ENCODE peak calls at places on chromosomes 4 and X, in six cellular contexts. G is A549, U is GM12878, R is HepG2, A is K562, K is endothelial cell of umbilical vein. O is an unnamed sample.

GRCh38 chr4:93814141-93814540 is 14.4 kb upstream of the ATOH1 start:
- DNase-seq in G (no peak), U (no peak), R (no peak), A (no peak), K (no peak), O (no peak)

GRCh38 chrX:143873343-143873742 is 10.5 kb upstream of the UBE2NL start:
- DNase-seq in G (no peak), U (no peak), R (no peak), A (no peak), K (no peak), O (no peak)

GRCh38 chr4:182238355-182238931 is 4.8 kb upstream of the TENM3 start:
- DNase-seq in G (peak), U (no peak), R (no peak), A (no peak), K (no peak), O (no peak)

GRCh38 chrX:136191171-136191570 is 43.8 kb downstream of the FHL1 start:
- DNase-seq in G (no peak), U (no peak), R (no peak), A (no peak), K (peak), O (no peak)

GRCh38 chr4:55409468-55410171 is 13.9 kb downstream of the TMEM165 start:
- DNase-seq in G (no peak), U (peak), R (no peak), A (no peak), K (no peak), O (peak)

GRCh38 chrX:3518870-3519269 is 172.4 kb upstream of the MXRA5 start:
- DNase-seq in G (peak), U (no peak), R (peak), A (no peak), K (no peak), O (no peak)

GRCh38 chr4:10635096-10635495 is 49.5 kb downstream of the CLNK start:
- DNase-seq in G (no peak), U (no peak), R (no peak), A (no peak), K (no peak), O (no peak)

GRCh38 chr4:15912236-15912635 is 26.3 kb downstream of the FGFBP1 start:
- DNase-seq in G (no peak), U (no peak), R (no peak), A (no peak), K (no peak), O (no peak)

GRCh38 chr4:37453361-37454262 is 209.1 kb downstream of the NWD2 start:
- DNase-seq in G (peak), U (no peak), R (no peak), A (peak), K (peak), O (peak)

GRCh38 chr4:162163892-162164759 is at the start of gene FSTL5:
- DNase-seq in G (peak), U (no peak), R (peak), A (peak), K (peak), O (peak)

GRCh38 chrX:30906726-30907125 is 17.7 kb upstream of the TAB3 start:
- DNase-seq in G (no peak), U (no peak), R (no peak), A (no peak), K (no peak), O (no peak)

GRCh38 chrX:131827935-131828334 is 195.2 kb upstream of the STK26 start:
- DNase-seq in G (no peak), U (peak), R (no peak), A (peak), K (peak), O (peak)

GRCh38 chrX:7941390-7942042 is 14.3 kb upstream of the PNPLA4 start:
- DNase-seq in G (no peak), U (no peak), R (peak), A (no peak), K (peak), O (peak)

GRCh38 chrX:133531012-133531411 is 115.7 kb upstream of the GPC4 start:
- DNase-seq in G (no peak), U (no peak), R (no peak), A (no peak), K (no peak), O (no peak)

GRCh38 chr4:80963051-80963450 is 67.5 kb upstream of the BMP3 start:
- DNase-seq in G (no peak), U (no peak), R (no peak), A (no peak), K (no peak), O (no peak)

GRCh38 chr4:8832130-8832930 is 39.3 kb downstream of the HMX1 start:
- DNase-seq in G (no peak), U (no peak), R (no peak), A (no peak), K (no peak), O (no peak)

GRCh38 chr4:8829584-8829983 is 42.1 kb downstream of the HMX1 start:
- DNase-seq in G (no peak), U (no peak), R (no peak), A (no peak), K (no peak), O (no peak)

GRCh38 chr4:8830056-8830455 is 41.6 kb downstream of the HMX1 start:
- DNase-seq in G (no peak), U (no peak), R (no peak), A (no peak), K (no peak), O (no peak)

GRCh38 chr4:8830611-8831200 is 40.9 kb downstream of the HMX1 start:
- DNase-seq in G (no peak), U (no peak), R (no peak), A (no peak), K (no peak), O (no peak)

DNA sequence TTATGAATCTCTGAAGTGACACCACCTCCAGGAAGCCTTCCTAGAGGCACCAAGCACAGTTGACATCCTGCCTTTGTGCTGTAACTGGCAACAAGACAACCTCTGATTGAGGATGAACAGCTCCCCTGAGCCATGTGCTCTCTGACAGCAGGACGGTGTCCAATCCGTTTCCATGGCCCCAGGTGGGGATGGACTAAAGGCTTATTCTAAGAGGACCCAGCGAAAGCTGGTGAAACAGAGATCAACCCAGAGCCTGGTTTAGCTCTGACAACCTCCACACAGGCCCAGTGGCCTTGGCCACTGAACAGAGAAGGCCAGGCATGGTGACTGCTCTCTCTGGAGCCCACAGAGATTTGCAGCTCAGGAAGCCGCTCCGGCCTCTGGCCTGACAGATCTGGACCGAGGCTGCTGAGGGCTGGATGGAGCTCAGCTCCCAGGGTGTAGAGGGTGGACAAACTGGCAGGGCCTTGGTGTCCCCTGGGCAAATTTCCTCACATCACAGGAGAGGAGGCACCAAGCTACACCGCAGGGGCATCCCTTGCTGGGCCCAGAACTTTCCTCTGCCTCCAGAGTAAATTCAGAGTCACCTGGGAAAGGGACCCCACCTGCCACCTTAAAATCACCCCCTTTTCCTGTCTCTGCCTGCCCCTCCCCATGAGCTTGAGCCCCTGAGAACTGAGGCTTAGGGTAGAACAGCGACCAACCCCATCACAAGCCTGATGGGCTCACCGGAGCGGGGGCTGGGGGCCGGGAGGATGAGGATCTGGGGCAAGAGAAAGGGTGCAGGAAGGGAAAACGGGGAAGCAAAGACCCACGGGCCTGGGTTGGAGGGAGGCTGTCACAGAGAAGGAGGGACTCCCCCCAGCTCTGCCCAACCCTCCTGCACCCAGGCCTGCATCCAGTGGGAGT is 40.2 kb downstream of the HMX1 start:
- DNase-seq in G (no peak), U (no peak), R (no peak), A (no peak), K (no peak), O (no peak)
- TF ChIP-seq MYC in G (no peak), U (no peak), R (no peak), A (no peak), K (no peak), O (no peak)

GRCh38 chr4:39526810-39527295 is 386 bp downstream of the UGDH start:
- DNase-seq in G (no peak), U (no peak), R (no peak), A (peak), K (no peak), O (no peak)

GRCh38 chr4:39528056-39528465 is 822 bp upstream of the UGDH start:
- DNase-seq in G (peak), U (no peak), R (no peak), A (no peak), K (peak), O (no peak)

GRCh38 chr4:39529534-39529933 is 2.3 kb upstream of the UGDH start:
- DNase-seq in G (no peak), U (no peak), R (no peak), A (no peak), K (no peak), O (no peak)

GRCh38 chr4:39526283-39526682 is 956 bp downstream of the UGDH start:
- DNase-seq in G (no peak), U (no peak), R (no peak), A (no peak), K (no peak), O (no peak)

DNA sequence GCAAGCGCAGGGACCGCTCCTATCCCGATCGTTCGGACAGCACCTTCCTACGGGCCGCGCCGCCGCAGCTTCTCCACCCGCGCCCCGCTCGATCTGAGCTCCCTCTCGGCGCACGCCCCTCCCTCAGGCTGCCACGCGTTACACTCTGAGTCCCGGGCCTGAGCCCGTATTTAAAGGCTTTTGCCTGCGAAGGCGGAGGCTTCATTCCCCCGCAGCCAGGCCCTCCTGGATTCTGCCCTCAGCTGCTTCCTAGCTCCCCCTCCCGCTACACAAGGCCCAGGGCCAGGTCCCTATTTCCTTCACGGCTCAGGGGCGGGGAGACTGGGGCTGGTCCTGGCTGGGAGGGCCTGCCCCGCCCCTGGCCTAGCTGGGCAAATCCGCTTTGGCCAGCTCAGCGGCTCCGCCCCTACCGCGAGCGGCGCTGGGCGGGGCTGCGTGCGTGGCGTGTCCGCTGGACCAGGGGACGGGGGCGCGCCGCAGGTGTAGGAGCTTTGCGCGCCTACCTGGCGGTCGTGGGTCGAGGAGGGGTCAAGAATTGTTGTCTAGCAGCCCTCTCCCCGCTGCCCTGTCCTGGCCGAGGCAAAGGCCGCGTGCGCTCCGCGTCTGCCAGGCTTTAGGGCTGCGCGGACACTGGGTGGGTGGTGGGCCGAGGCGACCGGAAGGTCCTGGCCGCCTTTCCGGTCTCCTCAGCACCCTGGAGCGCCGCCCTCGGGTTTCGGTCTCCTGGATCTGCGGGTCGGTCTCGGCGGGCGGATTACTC is at the start of gene UGDH:
- DNase-seq in G (peak), U (peak), R (peak), A (peak), K (peak), O (peak)
- TF ChIP-seq CTCF in G (peak), U (no peak), R (peak), A (peak), K (no peak), O (no peak)

DNA sequence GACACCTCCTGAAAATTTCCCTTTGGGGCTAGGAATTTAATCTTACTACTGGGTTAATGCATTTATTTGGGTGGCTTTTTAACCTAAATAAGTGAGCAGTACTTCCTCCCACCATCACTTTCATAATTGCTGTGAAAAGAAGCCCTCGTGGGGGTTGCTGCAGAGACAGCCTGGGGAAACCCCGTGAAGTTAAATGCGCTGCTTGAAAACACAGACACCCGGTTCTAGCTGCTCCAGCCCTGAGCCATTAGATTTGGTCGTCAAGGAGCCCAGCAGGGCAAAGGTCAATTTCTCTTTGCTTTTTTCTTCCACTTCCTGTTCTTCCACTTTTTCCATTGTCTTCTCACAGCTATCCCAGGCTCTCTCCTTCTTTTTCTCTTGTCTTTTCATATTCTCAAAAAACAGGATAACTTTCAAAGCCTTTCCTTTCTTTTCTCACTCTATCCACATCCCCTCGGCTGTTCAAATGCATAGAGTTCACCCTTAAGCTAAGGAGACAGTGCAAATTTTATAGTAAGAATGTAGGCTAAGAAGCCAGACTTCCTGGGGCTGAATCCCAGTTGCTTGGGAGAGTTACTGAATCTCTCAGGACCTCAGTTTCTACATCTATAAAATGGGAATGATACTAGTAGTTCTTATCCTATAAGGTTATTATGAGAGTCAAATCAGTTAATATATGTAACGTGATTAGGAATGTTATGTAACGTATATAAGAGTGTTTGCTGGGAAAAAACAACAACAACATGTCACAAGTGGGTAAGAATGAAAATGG is 91.5 kb upstream of the ZNF827 start:
- DNase-seq in G (no peak), U (peak), R (no peak), A (no peak), K (no peak), O (no peak)
- TF ChIP-seq MAX in G (no peak), U (no peak), R (no peak), A (no peak), K (no peak), O (no peak)

DNA sequence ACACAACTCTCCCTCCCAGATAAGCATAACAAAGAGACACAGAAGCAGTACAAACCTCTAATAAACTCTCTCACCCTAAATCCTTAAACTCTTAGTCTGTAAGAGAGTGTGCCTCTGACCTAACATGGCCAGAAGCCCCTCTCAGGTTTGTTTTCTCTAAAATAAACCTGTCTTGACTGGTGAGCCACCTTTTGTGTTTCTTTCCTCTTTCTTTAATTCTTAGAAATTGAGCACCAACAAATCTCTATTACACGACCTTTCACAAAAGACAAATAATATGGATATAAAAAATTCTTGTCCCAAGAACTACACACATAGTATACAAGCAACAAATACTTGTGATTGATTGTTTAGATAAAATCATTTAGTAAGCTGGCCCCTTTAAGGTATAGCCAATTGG is 573.7 kb downstream of the EPHA5 start:
- DNase-seq in G (no peak), U (no peak), R (no peak), A (no peak), K (no peak), O (no peak)
- TF ChIP-seq MYC in G (no peak), U (no peak), R (no peak), A (no peak), K (no peak), O (no peak)

GRCh38 chrX:47562615-47563243 is 1.7 kb downstream of the ARAF start:
- DNase-seq in G (no peak), U (no peak), R (no peak), A (no peak), K (peak), O (peak)

GRCh38 chrX:47558436-47558835 is 2.6 kb upstream of the ARAF start:
- DNase-seq in G (no peak), U (no peak), R (no peak), A (no peak), K (no peak), O (no peak)

GRCh38 chrX:47561653-47562151 is 697 bp downstream of the ARAF start:
- DNase-seq in G (no peak), U (no peak), R (no peak), A (no peak), K (no peak), O (no peak)

GRCh38 chrX:47560179-47560830 is 700 bp upstream of the ARAF start:
- DNase-seq in G (no peak), U (no peak), R (no peak), A (no peak), K (no peak), O (no peak)

DNA sequence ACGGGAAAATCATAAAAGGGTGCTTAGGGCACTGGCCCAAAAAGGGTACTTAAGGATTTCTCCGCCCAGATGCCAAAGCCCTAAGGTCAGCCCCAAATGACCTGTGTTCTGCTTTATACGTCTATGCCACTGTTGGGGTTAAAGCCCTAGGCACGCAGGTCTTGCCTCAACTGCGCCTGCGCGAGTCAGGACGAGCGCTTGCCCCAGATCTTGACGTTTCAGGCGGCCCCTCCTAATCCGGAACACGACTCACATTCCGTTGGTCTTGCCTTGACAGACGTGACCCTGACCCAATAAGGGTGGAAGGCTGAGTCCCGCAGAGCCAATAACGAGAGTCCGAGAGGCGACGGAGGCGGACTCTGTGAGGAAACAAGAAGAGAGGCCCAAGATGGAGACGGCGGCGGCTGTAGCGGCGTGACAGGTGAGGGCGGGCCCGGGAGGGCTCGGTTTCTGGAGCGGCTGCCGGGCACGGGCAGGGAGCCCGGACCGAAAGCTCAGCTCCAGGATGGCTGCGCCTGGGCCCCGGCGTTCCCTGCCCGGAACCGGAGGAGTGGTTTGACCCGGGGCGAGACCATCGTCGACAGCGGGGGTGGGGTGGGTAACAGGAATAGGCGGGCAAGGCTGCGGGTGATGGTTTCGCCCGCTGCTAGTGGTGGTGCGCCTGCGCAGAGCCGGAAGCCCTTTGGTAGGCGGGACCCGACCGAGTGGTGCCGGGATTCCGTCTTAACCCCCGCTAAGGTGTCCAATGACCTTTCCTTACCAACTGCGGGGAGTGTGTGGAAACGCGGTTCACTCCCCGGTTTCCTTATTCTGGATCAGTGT is at the start of gene ARAF:
- DNase-seq in G (peak), U (peak), R (peak), A (peak), K (peak), O (peak)
- TF ChIP-seq CTCF in G (no peak), U (no peak), R (no peak), A (no peak), K (no peak), O (no peak)

GRCh38 chrX:153684447-153685178 is 3.1 kb upstream of the SLC6A8 start:
- DNase-seq in G (no peak), U (no peak), R (peak), A (no peak), K (no peak), O (no peak)
- TF ChIP-seq MAX in G (no peak), U (no peak), R (peak), A (no peak), K (no peak), O (no peak)

O was measured in NB4.